ENCODE peak calls at places on chromosomes 7 and 10, in nine cellular contexts. H is lower lobe of right lung, S is NCI-H1417, N is IMR-90, M is GM03348, Q is sciatic nerve, P is H9, I is fibroblast of the aortic adventitia, Z is RPMI7951. V is an unnamed sample.

GRCh38 chr10:116080553-116080952 is 192.5 kb downstream of the GFRA1 start:
- DNase-seq in H (no peak), S (no peak), N (peak; percentile 35), M (peak; percentile 26), Q (no peak), P (peak; percentile 70), I (no peak), Z (peak; percentile 5), V (no peak)

GRCh38 chr7:16762177-16762576 is 8.6 kb downstream of the TSPAN13 start:
- DNase-seq in H (no peak), S (no peak), N (no peak), M (no peak), Q (no peak), P (no peak), I (no peak), Z (no peak), V (no peak)

GRCh38 chr7:149496642-149497391 is 792 bp downstream of the ZNF746 start:
- DNase-seq in H (peak; percentile 76), S (no peak), N (peak; percentile 15), M (peak; percentile 73), Q (peak; percentile 74), P (no peak), I (peak; percentile 29), Z (peak; percentile 48), V (no peak)

GRCh38 chr10:107914450-107915276 is 750.2 kb upstream of the SORCS1 start:
- DNase-seq in H (peak; percentile 43), S (no peak), N (no peak), M (peak; percentile 58), Q (peak; percentile 59), P (peak; percentile 59), I (no peak), Z (peak; percentile 46), V (no peak)

GRCh38 chr7:122886357-122887081 is at the start of gene CADPS2:
- DNase-seq in H (peak; percentile 92), S (peak; percentile 93), N (peak; percentile 36), M (peak; percentile 94), Q (peak; percentile 85), P (peak; percentile 83), I (peak; percentile 84), Z (peak; percentile 66), V (peak; percentile 82)

GRCh38 chr7:104825099-104825498 is 188.9 kb upstream of the KMT2E start:
- DNase-seq in H (no peak), S (no peak), N (no peak), M (no peak), Q (no peak), P (no peak), I (no peak), Z (no peak), V (no peak)

GRCh38 chr7:140656548-140657515 is 15.9 kb upstream of the ADCK2 start:
- DNase-seq in H (peak; percentile 71), S (no peak), N (peak; percentile 70), M (peak; percentile 49), Q (peak; percentile 64), P (no peak), I (peak; percentile 60), Z (peak; percentile 78), V (no peak)

GRCh38 chr10:98312816-98313215 is 44.8 kb upstream of the LOXL4 start:
- DNase-seq in H (no peak), S (no peak), N (no peak), M (no peak), Q (no peak), P (no peak), I (no peak), Z (no peak), V (no peak)

GRCh38 chr10:74706966-74707365 is 119.4 kb upstream of the KAT6B start:
- DNase-seq in H (no peak), S (no peak), N (no peak), M (no peak), Q (no peak), P (no peak), I (no peak), Z (no peak), V (no peak)

GRCh38 chr7:55592492-55592891 is 20.2 kb upstream of the VOPP1 start:
- DNase-seq in H (no peak), S (no peak), N (no peak), M (no peak), Q (no peak), P (no peak), I (no peak), Z (no peak), V (no peak)

GRCh38 chr7:125605241-125605640 is 675.6 kb upstream of the POT1 start:
- DNase-seq in H (no peak), S (no peak), N (no peak), M (no peak), Q (no peak), P (no peak), I (peak; percentile 14), Z (no peak), V (no peak)

GRCh38 chr10:124721295-124722052 is 22.7 kb downstream of the FAM53B start:
- DNase-seq in H (peak; percentile 68), S (no peak), N (no peak), M (no peak), Q (no peak), P (no peak), I (no peak), Z (no peak), V (no peak)

GRCh38 chr7:81167934-81168333 is 249.1 kb upstream of the SEMA3C start:
- DNase-seq in H (no peak), S (no peak), N (no peak), M (no peak), Q (no peak), P (no peak), I (no peak), Z (no peak), V (no peak)

GRCh38 chr10:98264378-98265065 is 3.5 kb downstream of the LOXL4 start:
- DNase-seq in H (no peak), S (no peak), N (no peak), M (no peak), Q (no peak), P (no peak), I (no peak), Z (no peak), V (no peak)

GRCh38 chr7:28211006-28211405 is 30.4 kb upstream of the JAZF1 start:
- DNase-seq in H (no peak), S (no peak), N (no peak), M (no peak), Q (no peak), P (no peak), I (peak; percentile 13), Z (no peak), V (no peak)

GRCh38 chr10:48885376-48885775 is 54.3 kb downstream of the LRRC18 start:
- DNase-seq in H (no peak), S (no peak), N (no peak), M (no peak), Q (no peak), P (no peak), I (peak; percentile 1), Z (no peak), V (no peak)

GRCh38 chr7:139548302-139549028 is 25.0 kb downstream of the CLEC2L start:
- DNase-seq in H (no peak), S (no peak), N (no peak), M (no peak), Q (no peak), P (no peak), I (no peak), Z (no peak), V (no peak)

GRCh38 chr7:98296833-98297232 is 15.3 kb downstream of the BRI3 start:
- DNase-seq in H (no peak), S (no peak), N (no peak), M (no peak), Q (no peak), P (no peak), I (no peak), Z (no peak), V (no peak)

GRCh38 chr10:15897282-15897681 is 37.0 kb upstream of the MINDY3 start:
- DNase-seq in H (no peak), S (no peak), N (peak; percentile 33), M (peak; percentile 11), Q (no peak), P (no peak), I (peak; percentile 16), Z (peak; percentile 56), V (no peak)

V was measured in NCI-H1436.